ENCODE peak calls at places on chromosomes 16 and 17, in five cellular contexts. V, D, I, G and U are unnamed samples.

GRCh38 chr17:44314869-44315661 is 6.7 kb downstream of the RUNDC3A start:
- DNase-seq in V (no peak), D (no peak), I (no peak), G (peak; percentile 72), U (peak; percentile 46)

GRCh38 chr16:84905965-84906460 is 86.2 kb downstream of the CRISPLD2 start:
- DNase-seq in V (no peak), D (no peak), I (no peak), G (no peak), U (no peak)

GRCh38 chr17:77640916-77641605 is 317.4 kb upstream of the TNRC6C start:
- DNase-seq in V (no peak), D (no peak), I (no peak), G (no peak), U (no peak)

GRCh38 chr16:85562102-85562786 is 50.9 kb upstream of the GSE1 start:
- DNase-seq in V (no peak), D (no peak), I (no peak), G (no peak), U (no peak)

GRCh38 chr17:54256530-54256929 is 433.8 kb downstream of the KIF2B start:
- DNase-seq in V (no peak), D (no peak), I (no peak), G (no peak), U (no peak)

GRCh38 chr16:31477220-31478216 is 5.4 kb upstream of the SLC5A2 start:
- DNase-seq in V (no peak), D (no peak), I (peak; percentile 21), G (no peak), U (no peak)

GRCh38 chr16:84907575-84907974 is 87.8 kb downstream of the CRISPLD2 start:
- DNase-seq in V (peak; percentile 35), D (no peak), I (no peak), G (no peak), U (no peak)

GRCh38 chr17:74475189-74475588 is 8.8 kb downstream of the CD300A start:
- DNase-seq in V (no peak), D (no peak), I (no peak), G (no peak), U (no peak)

GRCh38 chr17:82603981-82604448 is 44.2 kb downstream of the WDR45B start:
- DNase-seq in V (no peak), D (no peak), I (no peak), G (no peak), U (peak; percentile 45)

GRCh38 chr17:75105269-75106080 is 4.3 kb upstream of the ARMC7 start:
- DNase-seq in V (no peak), D (peak; percentile 68), I (peak; percentile 52), G (peak; percentile 63), U (no peak)

GRCh38 chr16:58855291-58855823 is 121.2 kb upstream of the GOT2 start:
- DNase-seq in V (no peak), D (no peak), I (no peak), G (no peak), U (no peak)

GRCh38 chr17:61399131-61400057 is at the start of gene TBX2:
- DNase-seq in V (peak; percentile 94), D (no peak), I (peak; percentile 88), G (peak; percentile 37), U (no peak)

GRCh38 chr17:62165378-62165722 is 100.3 kb upstream of the MED13 start:
- DNase-seq in V (no peak), D (no peak), I (no peak), G (peak; percentile 11), U (no peak)

GRCh38 chr16:31569360-31569717 is 41.6 kb downstream of the AHSP start:
- DNase-seq in V (no peak), D (no peak), I (no peak), G (no peak), U (no peak)

GRCh38 chr17:7263071-7263800 is 958 bp upstream of the CLDN7 start:
- DNase-seq in V (no peak), D (no peak), I (no peak), G (peak; percentile 70), U (no peak)

GRCh38 chr17:79845601-79845949 is 6.3 kb upstream of the CBX4 start:
- DNase-seq in V (peak; percentile 67), D (no peak), I (no peak), G (no peak), U (no peak)

GRCh38 chr17:74519951-74520553 is 11.2 kb downstream of the CD300LB start:
- DNase-seq in V (no peak), D (no peak), I (no peak), G (no peak), U (peak; percentile 30)

GRCh38 chr17:35537569-35538209 is at the start of gene SLFN12L:
- DNase-seq in V (no peak), D (no peak), I (no peak), G (no peak), U (peak; percentile 64)

GRCh38 chr17:42878123-42878880 is 22.3 kb upstream of the G6PC1 start:
- DNase-seq in V (no peak), D (no peak), I (no peak), G (no peak), U (no peak)

GRCh38 chr16:87017388-87018012 is 299.7 kb downstream of the C16orf95 start:
- DNase-seq in V (peak; percentile 95), D (no peak), I (no peak), G (peak; percentile 93), U (no peak)

GRCh38 chr17:27247958-27248342 is 46.0 kb upstream of the WSB1 start:
- DNase-seq in V (no peak), D (no peak), I (no peak), G (no peak), U (no peak)

GRCh38 chr17:10243905-10244844 is 45.8 kb upstream of the GAS7 start:
- DNase-seq in V (peak; percentile 86), D (no peak), I (no peak), G (no peak), U (no peak)

GRCh38 chr17:79027274-79027924 is 3.4 kb downstream of the C1QTNF1 start:
- DNase-seq in V (peak; percentile 62), D (no peak), I (no peak), G (no peak), U (no peak)

GRCh38 chr16:51538707-51539604 is 387.9 kb upstream of the SALL1 start:
- DNase-seq in V (peak; percentile 99), D (no peak), I (no peak), G (peak; percentile 91), U (no peak)

GRCh38 chr16:77491091-77491490 is 56.3 kb upstream of the ADAMTS18 start:
- DNase-seq in V (no peak), D (no peak), I (no peak), G (no peak), U (no peak)